ENCODE peak calls at places on chromosome 21, in nine cellular contexts. L is IMR-90, U is Panc1, G is adrenal gland, C is OCI-LY7, X is body of pancreas, Z is esophagus squamous epithelium, S is pancreas, F is breast epithelium. W is an unnamed sample.

GRCh38 chr21:39673163-39673562 is 60.4 kb downstream of the B3GALT5 start:
- DNase-seq in L (no peak), U (no peak), G (no peak), C (no peak), X (no peak), Z (no peak), S (no peak), F (no peak), W (no peak)

GRCh38 chr21:42554251-42554937 is 40.7 kb downstream of the SLC37A1 start:
- DNase-seq in L (no peak), U (no peak), G (peak; percentile 33), C (no peak), X (peak; percentile 13), Z (no peak), S (no peak), F (no peak), W (peak; percentile 42)

GRCh38 chr21:34202553-34203332 is 129.4 kb downstream of the MRPS6 start:
- DNase-seq in L (no peak), U (no peak), G (peak; percentile 57), C (no peak), X (peak; percentile 18), Z (no peak), S (peak; percentile 6), F (peak; percentile 8), W (peak; percentile 25)

GRCh38 chr21:39669976-39670671 is 57.4 kb downstream of the B3GALT5 start:
- DNase-seq in L (no peak), U (no peak), G (no peak), C (no peak), X (no peak), Z (no peak), S (no peak), F (no peak), W (no peak)

GRCh38 chr21:27804515-27804914 is 837.6 kb upstream of the ADAMTS5 start:
- DNase-seq in L (no peak), U (no peak), G (no peak), C (no peak), X (no peak), Z (no peak), S (no peak), F (no peak), W (peak; percentile 18)

GRCh38 chr21:36902793-36903192 is 63.7 kb downstream of the HLCS start:
- DNase-seq in L (peak; percentile 55), U (no peak), G (no peak), C (no peak), X (no peak), Z (no peak), S (no peak), F (no peak), W (no peak)

GRCh38 chr21:31752967-31753366 is 21.0 kb upstream of the SCAF4 start:
- DNase-seq in L (no peak), U (no peak), G (no peak), C (no peak), X (no peak), Z (no peak), S (no peak), F (no peak), W (no peak)

GRCh38 chr21:42456457-42456856 is 39.6 kb downstream of the RSPH1 start:
- DNase-seq in L (no peak), U (no peak), G (no peak), C (no peak), X (no peak), Z (no peak), S (no peak), F (no peak), W (no peak)

GRCh38 chr21:36769051-36769867 is 70.3 kb downstream of the SIM2 start:
- DNase-seq in L (peak; percentile 61), U (no peak), G (peak; percentile 51), C (no peak), X (no peak), Z (no peak), S (no peak), F (no peak), W (no peak)

GRCh38 chr21:36429672-36430546 is 44.7 kb downstream of the CHAF1B start:
- DNase-seq in L (peak; percentile 100), U (peak; percentile 96), G (peak; percentile 95), C (no peak), X (peak; percentile 94), Z (peak; percentile 22), S (peak; percentile 52), F (peak; percentile 26), W (peak; percentile 64)

GRCh38 chr21:33760641-33761103 is 118.4 kb downstream of the ITSN1 start:
- DNase-seq in L (peak; percentile 86), U (no peak), G (no peak), C (no peak), X (no peak), Z (no peak), S (no peak), F (no peak), W (no peak)

GRCh38 chr21:33908760-33909159 is 6.8 kb downstream of the ATP5PO start:
- DNase-seq in L (no peak), U (no peak), G (no peak), C (no peak), X (no peak), Z (no peak), S (no peak), F (no peak), W (no peak)

GRCh38 chr21:32278068-32278467 is 781 bp downstream of the MIS18A start:
- DNase-seq in L (no peak), U (no peak), G (no peak), C (peak; percentile 51), X (no peak), Z (no peak), S (no peak), F (no peak), W (no peak)

GRCh38 chr21:25385912-25386474 is 221.3 kb downstream of the MRPL39 start:
- DNase-seq in L (peak; percentile 77), U (peak; percentile 30), G (peak; percentile 38), C (peak; percentile 62), X (peak; percentile 79), Z (no peak), S (peak; percentile 74), F (no peak), W (no peak)

GRCh38 chr21:9760398-9761074 is 760.8 kb upstream of the TPTE start:
- DNase-seq in L (no peak), U (no peak), G (no peak), C (no peak), X (no peak), Z (no peak), S (no peak), F (no peak), W (no peak)

GRCh38 chr21:31161157-31161556 is 122.9 kb upstream of the KRTAP19-8 start:
- DNase-seq in L (peak; percentile 15), U (no peak), G (no peak), C (no peak), X (no peak), Z (no peak), S (no peak), F (no peak), W (no peak)

GRCh38 chr21:42263591-42264131 is 44.7 kb downstream of the ABCG1 start:
- DNase-seq in L (no peak), U (no peak), G (peak; percentile 72), C (no peak), X (peak; percentile 33), Z (no peak), S (no peak), F (peak; percentile 51), W (peak; percentile 29)

DNA sequence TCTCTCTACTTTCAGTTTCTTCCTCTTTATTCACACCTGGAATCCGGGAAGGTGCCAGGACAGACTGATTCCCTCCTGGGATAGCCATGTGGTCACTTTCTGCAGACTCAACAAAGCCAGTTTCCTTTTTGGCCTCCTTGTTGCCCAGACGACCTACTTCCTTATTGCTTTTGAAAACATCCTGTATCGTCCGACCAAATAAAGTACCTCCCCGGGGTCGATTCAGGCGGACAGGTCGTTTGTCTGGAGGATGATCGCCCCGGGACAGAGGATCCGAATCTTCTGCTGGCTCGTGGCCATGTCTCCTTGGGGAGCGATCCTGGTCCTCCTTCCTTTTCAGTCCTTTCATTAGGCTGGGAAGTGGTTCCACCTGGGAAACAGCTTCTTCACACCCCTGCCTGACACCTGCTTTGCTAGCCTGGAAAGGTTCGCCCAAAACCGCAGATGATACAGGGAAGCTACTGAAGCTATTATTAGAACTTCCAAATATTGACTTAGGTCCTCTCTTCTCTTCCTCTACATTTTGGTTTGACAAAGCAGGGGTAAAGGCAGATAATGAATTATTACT is 1.2 kb downstream of the MCM3AP start:
- DNase-seq in L (no peak), U (no peak), G (no peak), C (no peak), X (no peak), Z (no peak), S (no peak), F (peak; percentile 31), W (no peak)
- H3K4me1 ChIP-seq in L (peaks cover 12% of the 10 kb centered on the region), U (peaks cover 22% of the 10 kb centered on the region), G (peaks cover 51% of the 10 kb centered on the region), C (peaks cover 33% of the 10 kb centered on the region), X (peaks cover 52% of the 10 kb centered on the region), Z (peaks cover 20% of the 10 kb centered on the region), S (peaks cover 47% of the 10 kb centered on the region), F (peaks cover 29% of the 10 kb centered on the region), W (peaks cover 73% of the 10 kb centered on the region)

DNA sequence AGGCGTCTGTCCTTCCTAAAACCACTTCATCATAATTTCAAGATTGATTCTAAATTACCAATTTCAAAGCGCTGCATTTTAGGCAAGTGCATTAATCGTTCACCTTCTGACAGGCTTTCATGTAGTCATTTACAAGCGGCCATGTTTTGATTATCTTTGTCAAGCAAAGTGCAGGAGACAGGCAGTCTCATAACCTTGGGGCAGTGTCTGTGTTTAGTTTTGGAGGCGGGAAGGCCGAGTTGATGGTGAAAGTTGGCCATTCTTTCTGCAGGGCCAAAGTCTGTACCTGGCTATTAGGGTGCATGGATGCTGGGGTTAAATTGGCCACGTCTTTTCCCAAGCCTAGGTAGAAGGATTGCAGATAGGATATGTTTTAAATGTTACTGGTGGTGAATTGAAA is 2.9 kb downstream of the AGPAT3 start:
- DNase-seq in L (no peak), U (no peak), G (no peak), C (no peak), X (no peak), Z (no peak), S (no peak), F (no peak), W (no peak)
- H3K4me3 ChIP-seq in L (no peak overlapping the region), U (no peak overlapping the region), G (no peak overlapping the region), C (no peak overlapping the region), X (no peak overlapping the region), Z (no peak overlapping the region), S (no peak overlapping the region), F (no peak overlapping the region), W (no peak overlapping the region)

DNA sequence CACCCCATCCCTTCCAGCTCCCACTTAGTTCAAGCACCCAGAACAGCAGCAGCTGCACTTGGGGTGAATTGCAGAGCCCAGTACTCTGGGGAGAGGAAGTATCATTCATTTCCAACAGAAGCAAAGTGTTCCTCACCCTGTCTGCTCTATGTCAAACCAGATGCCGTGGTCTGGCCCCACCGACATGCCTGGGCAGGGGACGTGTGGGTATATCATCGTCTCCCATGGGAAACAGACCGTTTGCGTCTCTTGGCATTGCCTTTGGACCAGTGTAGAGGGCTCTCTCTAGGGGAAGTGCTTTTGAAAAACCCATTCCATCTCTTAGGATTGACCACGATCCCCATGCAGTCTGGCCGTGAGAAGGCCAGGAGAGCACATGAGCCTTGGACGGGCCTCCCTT is 1.1 kb upstream of the KCNJ15 start:
- DNase-seq in L (no peak), U (no peak), G (no peak), C (no peak), X (no peak), Z (no peak), S (no peak), F (no peak), W (no peak)
- H3K4me1 ChIP-seq in L (peaks cover 7% of the 10 kb centered on the region), U (no peaks in the 10 kb centered on the region), G (no peaks in the 10 kb centered on the region), C (no peaks in the 10 kb centered on the region), X (peaks cover 21% of the 10 kb centered on the region), Z (no peaks in the 10 kb centered on the region), S (peaks cover 10% of the 10 kb centered on the region), F (no peaks in the 10 kb centered on the region), W (no peaks in the 10 kb centered on the region)

DNA sequence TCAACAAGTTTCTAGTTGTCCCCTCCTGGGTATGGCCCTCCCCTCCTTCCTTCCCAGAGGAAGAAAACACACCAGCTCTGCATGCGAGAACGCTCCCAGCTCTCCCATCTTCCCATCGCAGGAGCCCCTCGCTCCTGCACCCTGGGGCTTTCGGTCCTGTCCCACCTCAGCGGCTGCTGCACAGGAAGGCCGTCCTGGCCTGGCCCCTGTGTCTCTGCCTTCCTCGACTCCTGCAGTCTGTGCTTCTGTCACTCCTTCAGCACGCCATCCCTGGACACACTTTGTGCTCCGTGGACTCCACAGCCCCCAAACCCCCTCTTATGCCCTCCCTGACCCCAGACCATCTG is 23.2 kb downstream of the KRTAP10-1 start:
- DNase-seq in L (no peak), U (no peak), G (no peak), C (no peak), X (no peak), Z (no peak), S (no peak), F (no peak), W (no peak)
- H3K4me3 ChIP-seq in L (no peak overlapping the region), U (peak overlapping the region; percentile 18), G (no peak overlapping the region), C (peak overlapping the region; percentile 21), X (no peak overlapping the region), Z (no peak overlapping the region), S (no peak overlapping the region), F (no peak overlapping the region), W (no peak overlapping the region)